ENCODE peak calls at places on chromosomes 12 and 14, in ten cellular contexts. D, G, U, C, R, Q, I, M, T and E are unnamed samples.

GRCh38 chr14:24195186-24196070 is at the start of gene TM9SF1:
- DNase-seq in D (peak), G (peak), U (peak), C (peak), R (peak), Q (peak), I (no peak), M (peak), T (peak), E (peak)

GRCh38 chr12:126663304-126664094 is 1598.3 kb downstream of the AACS start:
- DNase-seq in D (no peak), G (peak), U (no peak), C (no peak), R (peak), Q (no peak), I (no peak), M (no peak), T (peak), E (peak)

GRCh38 chr14:64654072-64654899 is 49.9 kb upstream of the PLEKHG3 start:
- DNase-seq in D (no peak), G (peak), U (no peak), C (no peak), R (no peak), Q (no peak), I (no peak), M (no peak), T (peak), E (peak)

GRCh38 chr14:100494645-100495044 is 92.6 kb downstream of the BEGAIN start:
- DNase-seq in D (no peak), G (no peak), U (no peak), C (no peak), R (no peak), Q (no peak), I (no peak), M (no peak), T (no peak), E (no peak)

GRCh38 chr12:49535921-49536525 is 2.8 kb upstream of the KCNH3 start:
- DNase-seq in D (no peak), G (no peak), U (no peak), C (no peak), R (no peak), Q (no peak), I (no peak), M (no peak), T (no peak), E (no peak)

GRCh38 chr12:43980627-43981191 is 144.8 kb downstream of the TMEM117 start:
- DNase-seq in D (no peak), G (no peak), U (no peak), C (no peak), R (no peak), Q (no peak), I (no peak), M (no peak), T (no peak), E (no peak)

GRCh38 chr12:15688838-15689237 is 100.3 kb downstream of the EPS8 start:
- DNase-seq in D (no peak), G (no peak), U (no peak), C (no peak), R (no peak), Q (no peak), I (no peak), M (no peak), T (no peak), E (no peak)

GRCh38 chr12:43289412-43289811 is 262.6 kb downstream of the ADAMTS20 start:
- DNase-seq in D (no peak), G (no peak), U (no peak), C (no peak), R (no peak), Q (no peak), I (no peak), M (no peak), T (no peak), E (no peak)

GRCh38 chr12:75876843-75877587 is 154.6 kb downstream of the PHLDA1 start:
- DNase-seq in D (no peak), G (no peak), U (no peak), C (no peak), R (no peak), Q (no peak), I (no peak), M (no peak), T (no peak), E (no peak)

GRCh38 chr14:76473381-76474263 is 97.7 kb downstream of the ESRRB start:
- DNase-seq in D (no peak), G (no peak), U (peak), C (no peak), R (peak), Q (no peak), I (no peak), M (peak), T (no peak), E (no peak)

GRCh38 chr12:48618541-48618940 is 48.7 kb upstream of the LALBA start:
- DNase-seq in D (no peak), G (peak), U (peak), C (peak), R (peak), Q (peak), I (peak), M (peak), T (peak), E (peak)